ENCODE peak calls at places on chromosome 15, in nine cellular contexts. B, O, K, N, I, S, A, L and R are unnamed samples. For H3K4me1, the result is how much of the 10 kb centered on the place peaks cover.

GRCh38 chr15:50135123-50135541 is 16.1 kb upstream of the ATP8B4 start:
- DNase-seq in N (no peak), A (no peak), S (no peak), I (no peak), O (no peak), L (no peak), K (peak), B (no peak), R (no peak)

GRCh38 chr15:66946578-66947164 is 118.7 kb upstream of the SMAD3 start:
- DNase-seq in A (no peak), L (peak), N (peak), I (no peak), S (peak), B (peak), O (peak), K (peak), R (peak)

GRCh38 chr15:91908401-91908800 is 54.9 kb downstream of the SLCO3A1 start:
- DNase-seq in I (no peak), O (no peak), L (no peak), A (no peak), B (no peak), N (no peak), S (no peak), K (peak), R (no peak)

GRCh38 chr15:57237282-57237642 is 139.0 kb upstream of the CGNL1 start:
- DNase-seq in L (no peak), K (no peak), N (no peak), S (no peak), A (no peak), O (no peak), I (no peak), B (no peak), R (no peak)

GRCh38 chr15:69798481-69799315 is 299.0 kb downstream of the TLE3 start:
- DNase-seq in B (no peak), A (no peak), K (peak), L (no peak), O (peak), I (no peak), N (peak), S (peak), R (no peak)

GRCh38 chr15:90481023-90481422 is 48.7 kb upstream of the CRTC3 start:
- DNase-seq in K (no peak), B (no peak), I (no peak), N (no peak), O (no peak), S (no peak), A (no peak), L (no peak), R (peak)

GRCh38 chr15:78740904-78741274 is 70.4 kb downstream of the ADAMTS7 start:
- DNase-seq in S (no peak), B (no peak), N (no peak), K (no peak), O (peak), A (no peak), L (no peak), I (no peak), R (no peak)

GRCh38 chr15:70401709-70402108 is 304.0 kb upstream of the TLE3 start:
- DNase-seq in A (no peak), L (no peak), N (no peak), K (no peak), B (no peak), I (no peak), S (no peak), O (no peak), R (no peak)

GRCh38 chr15:87752250-87752951 is 504.1 kb downstream of the NTRK3 start:
- DNase-seq in I (no peak), S (no peak), A (no peak), O (no peak), K (peak), L (no peak), B (no peak), N (no peak), R (no peak)

GRCh38 chr15:42184736-42185135 is 23.4 kb downstream of the VPS39 start:
- DNase-seq in K (no peak), N (no peak), O (no peak), A (no peak), B (no peak), I (no peak), S (no peak), L (no peak), R (no peak)

GRCh38 chr15:92393287-92393993 is at the start of gene ST8SIA2:
- DNase-seq in I (no peak), S (no peak), L (no peak), N (no peak), K (no peak), A (no peak), O (no peak), B (no peak), R (no peak)

GRCh38 chr15:31573759-31574158 is 247.1 kb downstream of the KLF13 start:
- DNase-seq in K (no peak), O (no peak), L (no peak), B (no peak), I (no peak), N (no peak), S (no peak), A (no peak), R (no peak)

GRCh38 chr15:35174948-35175347 is 89.9 kb upstream of the NANOGP8 start:
- DNase-seq in O (no peak), A (no peak), B (no peak), S (no peak), I (no peak), L (no peak), N (no peak), K (no peak), R (no peak)

GRCh38 chr15:90090226-90090848 is 11.9 kb downstream of the IDH2 start:
- DNase-seq in B (no peak), L (no peak), K (no peak), O (no peak), I (no peak), N (peak), S (no peak), A (no peak), R (no peak)

GRCh38 chr15:57427367-57427821 is 51.1 kb downstream of the CGNL1 start:
- DNase-seq in S (no peak), I (peak), N (no peak), O (no peak), A (no peak), K (no peak), L (no peak), B (no peak), R (peak)

DNA sequence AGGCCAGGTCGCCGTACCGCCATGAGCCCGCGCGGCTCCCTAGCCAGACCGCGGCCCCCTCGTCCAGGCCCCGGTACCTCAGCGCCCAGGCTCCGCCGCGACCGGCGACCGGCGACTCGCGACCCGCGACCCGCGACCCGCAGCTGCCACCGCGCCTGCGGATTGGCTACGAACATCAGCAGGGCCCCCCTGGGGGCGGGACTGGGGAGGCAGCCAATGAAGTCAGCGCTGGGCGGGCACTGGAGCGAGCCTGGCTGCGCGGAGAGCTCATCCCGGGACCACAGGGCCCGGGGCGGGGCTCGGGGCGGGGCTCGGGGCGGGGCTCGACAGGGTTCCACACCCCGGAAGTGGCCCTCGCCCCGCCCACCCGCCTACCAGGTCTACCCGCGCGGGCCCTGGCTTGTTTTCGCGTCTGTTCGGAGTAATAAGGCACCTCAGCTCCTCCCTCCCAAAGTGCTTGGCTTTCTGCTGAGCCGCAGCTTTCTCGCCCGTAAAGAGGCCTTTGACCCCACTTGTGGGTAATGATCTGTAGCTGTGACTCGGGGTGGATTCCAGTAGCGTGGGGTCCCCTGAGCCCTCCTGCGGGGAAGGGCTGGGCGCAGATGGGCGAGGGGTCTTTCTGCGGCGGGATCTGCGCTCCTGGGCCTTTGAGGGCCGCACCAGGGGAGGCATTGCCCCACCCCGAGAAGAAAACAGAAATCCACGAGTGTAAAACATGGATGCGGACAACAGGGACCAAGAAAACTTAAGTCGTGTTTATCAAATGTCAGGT is at the start of gene LYSMD4:
- DNase-seq in O (peak), K (peak), N (peak), A (peak), B (peak), L (peak), S (peak), I (peak), R (peak)
- H3K4me3 ChIP-seq in O (peak), K (peak), N (peak), A (peak), B (peak), L (peak), S (peak), I (peak), R (peak)

GRCh38 chr15:80095511-80095910 is 36.0 kb downstream of the ZFAND6 start:
- DNase-seq in O (no peak), K (no peak), B (no peak), S (no peak), A (no peak), L (no peak), N (no peak), I (no peak), R (no peak)

GRCh38 chr15:80099246-80099645 is 39.8 kb downstream of the ZFAND6 start:
- DNase-seq in K (no peak), A (no peak), B (no peak), L (no peak), O (no peak), S (no peak), N (no peak), I (no peak), R (no peak)

GRCh38 chr15:80090879-80091503 is 31.5 kb downstream of the ZFAND6 start:
- DNase-seq in N (no peak), L (no peak), O (no peak), K (no peak), I (no peak), A (no peak), B (peak), S (no peak), R (no peak)

GRCh38 chr15:80093854-80094418 is 34.5 kb downstream of the ZFAND6 start:
- DNase-seq in O (peak), A (no peak), I (no peak), N (no peak), K (no peak), L (no peak), B (peak), S (peak), R (peak)

DNA sequence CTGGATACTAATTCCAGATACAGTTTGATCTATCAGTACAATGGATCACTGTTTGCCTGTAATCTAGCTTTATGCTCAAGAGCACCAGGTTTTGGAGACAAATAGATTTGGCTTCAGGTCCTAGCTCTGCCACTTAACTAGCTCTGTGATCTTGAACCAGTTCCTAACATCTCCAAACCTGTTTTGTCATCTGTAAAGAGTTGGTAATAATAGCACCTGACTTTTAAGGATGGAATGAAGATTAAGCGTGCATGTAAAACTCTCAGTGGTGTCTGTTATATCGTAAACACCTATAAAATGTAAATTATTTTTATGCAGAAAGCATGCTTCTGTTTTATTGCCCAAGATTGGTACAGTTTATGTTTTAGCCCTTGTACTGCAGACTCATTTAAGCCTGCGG is 36.5 kb downstream of the ZFAND6 start:
- DNase-seq in O (no peak), N (no peak), S (no peak), L (no peak), I (no peak), K (no peak), A (no peak), B (no peak), R (no peak)
- H3K4me1 ChIP-seq in O (half or more), N (under half), S (under half), L (under half), I (under half), K (under half), A (under half), B (under half), R (under half)

DNA sequence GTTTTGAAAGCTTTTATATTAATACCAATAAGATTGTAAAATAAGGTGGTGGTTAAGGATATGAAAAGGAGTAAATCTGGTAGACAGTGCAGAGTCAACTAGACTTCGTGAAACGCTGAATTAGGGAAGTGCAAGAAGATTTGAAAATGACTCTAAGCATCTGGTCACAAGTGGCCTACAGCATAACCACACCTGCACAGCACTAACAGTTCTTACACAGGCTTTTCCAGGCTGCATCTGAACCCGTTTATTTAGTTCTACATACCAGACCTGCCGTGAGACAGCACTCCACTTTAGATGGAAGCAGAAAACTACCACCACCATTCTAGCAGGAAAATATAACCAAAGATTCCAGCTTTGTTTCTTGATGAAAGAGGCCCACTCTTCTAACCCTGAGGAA is 1.9 kb downstream of the DMXL2 start:
- DNase-seq in N (no peak), I (no peak), B (no peak), O (no peak), L (no peak), S (no peak), A (no peak), K (no peak), R (no peak)
- TF ChIP-seq POLR2A in N (no peak), I (no peak), B (no peak), O (no peak), L (no peak), S (no peak), A (no peak), K (no peak), R (no peak)

GRCh38 chr15:68018797-68019196 is 35.3 kb upstream of the PIAS1 start:
- DNase-seq in B (no peak), A (no peak), K (no peak), N (no peak), O (no peak), L (no peak), I (no peak), S (no peak), R (no peak)

GRCh38 chr15:68019814-68020525 is 34.1 kb upstream of the PIAS1 start:
- DNase-seq in O (no peak), A (no peak), S (no peak), B (no peak), I (no peak), L (no peak), N (no peak), K (no peak), R (no peak)

GRCh38 chr15:68023307-68024101 is 30.6 kb upstream of the PIAS1 start:
- DNase-seq in S (no peak), I (no peak), L (no peak), N (no peak), A (no peak), K (no peak), B (no peak), O (no peak), R (no peak)

GRCh38 chr15:68020685-68021084 is 33.4 kb upstream of the PIAS1 start:
- DNase-seq in A (no peak), K (no peak), N (no peak), S (no peak), L (no peak), O (no peak), I (no peak), B (no peak), R (no peak)

GRCh38 chr15:68022061-68022460 is 32.1 kb upstream of the PIAS1 start:
- DNase-seq in S (peak), B (no peak), N (no peak), O (no peak), A (no peak), K (no peak), L (no peak), I (no peak), R (peak)
- H3K4me3 ChIP-seq in S (no peak), B (no peak), N (no peak), O (no peak), A (no peak), K (no peak), L (no peak), I (no peak), R (no peak)

GRCh38 chr15:75206006-75206405 is 4.3 kb downstream of the C15orf39 start:
- DNase-seq in B (no peak), L (no peak), A (no peak), O (no peak), S (no peak), I (no peak), N (no peak), K (no peak), R (no peak)
- H3K4me1 ChIP-seq in B (under half), L (under half), A (half or more), O (half or more), S (under half), I (half or more), N (under half), K (under half), R (under half)

GRCh38 chr15:75213212-75213767 is 11.6 kb downstream of the C15orf39 start:
- DNase-seq in B (no peak), A (no peak), L (no peak), O (no peak), K (no peak), I (no peak), S (no peak), N (no peak), R (no peak)
- TF ChIP-seq POLR2A in B (no peak), A (no peak), L (no peak), O (no peak), K (no peak), I (no peak), S (no peak), N (no peak), R (no peak)

DNA sequence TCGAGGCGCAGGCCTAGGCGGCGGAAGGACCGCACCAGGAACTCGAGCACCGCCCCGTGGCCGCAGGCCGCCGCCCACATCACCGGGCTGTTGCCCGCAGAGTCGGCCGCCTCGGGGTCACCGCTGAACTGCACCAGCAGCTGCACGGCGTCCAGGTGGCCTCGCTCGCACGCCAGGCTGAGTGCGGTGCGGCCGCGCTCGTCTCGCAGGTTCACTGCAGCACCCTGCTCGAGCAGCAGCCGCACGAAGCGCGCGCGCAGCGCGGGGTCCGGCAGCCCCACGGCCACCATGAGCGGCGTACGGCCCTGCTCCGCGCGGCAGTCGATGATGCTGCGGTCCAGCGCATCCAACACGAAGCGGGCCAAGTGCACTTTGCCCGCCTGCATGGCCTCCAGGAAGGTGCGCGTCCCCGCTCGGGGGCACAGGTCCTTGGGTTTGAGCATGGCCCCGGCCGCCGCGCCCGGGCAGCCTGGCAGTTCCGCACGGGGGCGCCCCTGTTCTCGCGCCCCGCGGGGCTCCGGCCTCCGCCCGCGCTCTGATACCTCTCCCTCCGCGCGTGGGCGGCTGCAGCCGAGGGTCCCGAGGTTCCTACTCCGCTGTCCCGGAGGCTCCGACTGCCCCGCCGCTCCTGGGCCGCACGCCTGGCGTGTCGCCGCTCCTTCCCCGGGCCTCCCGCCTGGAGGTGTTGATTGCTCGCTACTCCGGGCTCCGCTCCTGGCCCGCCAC is 557 bp downstream of the ANKRD63 start:
- DNase-seq in L (no peak), S (peak), N (peak), I (no peak), B (peak), O (peak), A (no peak), K (no peak), R (peak)
- H3K4me3 ChIP-seq in L (peak), S (peak), N (peak), I (peak), B (peak), O (peak), A (peak), K (peak), R (peak)

DNA sequence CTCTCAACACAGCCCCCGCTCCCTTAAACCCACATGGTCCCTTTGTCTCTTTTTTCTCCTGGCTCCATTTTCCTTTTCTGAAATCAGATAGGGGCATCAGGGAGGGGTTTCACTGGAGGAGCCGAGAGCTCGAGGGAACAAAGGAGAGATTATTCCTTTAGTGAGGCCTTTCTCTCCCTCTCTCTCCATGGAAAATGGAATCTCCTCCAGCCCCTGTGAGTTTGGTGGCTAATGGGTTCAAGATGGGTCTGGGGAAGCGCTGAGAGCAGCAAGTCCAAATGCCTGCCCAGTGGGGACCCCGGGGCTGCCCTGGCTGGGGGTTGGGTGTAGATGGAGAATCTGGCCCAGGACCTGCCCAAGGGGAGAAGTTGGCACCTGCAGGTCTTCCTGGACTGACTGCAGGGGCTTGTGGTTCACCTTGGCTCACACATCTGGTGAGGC is 56.8 kb downstream of the ITGA11 start:
- DNase-seq in O (no peak), S (no peak), K (no peak), L (no peak), A (peak), B (no peak), N (no peak), I (peak), R (no peak)
- H3K4me1 ChIP-seq in O (under half), S (under half), K (under half), L (under half), A (under half), B (under half), N (under half), I (under half), R (under half)